ENCODE peak calls at places on chromosomes 13 and 19, in six cellular contexts. Q, Z, L, C, J and D are unnamed samples.

GRCh38 chr19:49546825-49547565 is 19.2 kb downstream of the RCN3 start:
- DNase-seq in Q (no peak), Z (peak; percentile 35), L (peak; percentile 51), C (peak; percentile 62), J (peak; percentile 78), D (peak; percentile 77)

GRCh38 chr19:861756-862528 is 2.5 kb downstream of the CFD start:
- DNase-seq in Q (peak; percentile 86), Z (no peak), L (no peak), C (no peak), J (peak; percentile 80), D (peak; percentile 88)

GRCh38 chr13:113305208-113305607 is 8.2 kb downstream of the LAMP1 start:
- DNase-seq in Q (no peak), Z (no peak), L (no peak), C (no peak), J (no peak), D (no peak)

GRCh38 chr19:19514215-19514633 is 1.1 kb downstream of the TSSK6 start:
- DNase-seq in Q (peak; percentile 79), Z (peak; percentile 4), L (peak; percentile 6), C (peak; percentile 38), J (no peak), D (no peak)

GRCh38 chr19:38993271-38993670 is 17.7 kb upstream of the FBXO17 start:
- DNase-seq in Q (no peak), Z (no peak), L (no peak), C (no peak), J (no peak), D (no peak)

GRCh38 chr13:20230913-20231838 is 943 bp downstream of the GJB6 start:
- DNase-seq in Q (no peak), Z (no peak), L (no peak), C (no peak), J (peak; percentile 55), D (peak; percentile 68)

GRCh38 chr13:52345048-52345447 is 60.9 kb downstream of the THSD1 start:
- DNase-seq in Q (no peak), Z (no peak), L (no peak), C (no peak), J (no peak), D (no peak)

GRCh38 chr13:113509989-113510388 is 19.5 kb upstream of the DCUN1D2 start:
- DNase-seq in Q (no peak), Z (no peak), L (no peak), C (no peak), J (no peak), D (no peak)

GRCh38 chr13:29674532-29674931 is 79.0 kb upstream of the SLC7A1 start:
- DNase-seq in Q (no peak), Z (no peak), L (no peak), C (no peak), J (no peak), D (no peak)